ENCODE peak calls at places on chromosomes 4 and X, in four cellular contexts. V is stimulated activated CD4-positive, alpha-beta T cell treated with anti-CD3 and anti-CD28 coated beads, Interleukin-4, amount 100 ng/mL, for 24 hours; W is T-helper 1 cell; S is NCI-H2171. D is an unnamed sample.

GRCh38 chr4:38605794-38606586 is 58.0 kb upstream of the KLF3 start:
- DNase-seq in V (no peak), S (no peak), W (no peak), D (peak)

GRCh38 chr4:132123870-132124623 is 1025.0 kb upstream of the PCDH10 start:
- DNase-seq in V (no peak), W (no peak), S (no peak), D (no peak)

GRCh38 chrX:7083468-7084396 is 63.8 kb upstream of the STS start:
- DNase-seq in V (peak), S (no peak), W (peak), D (no peak)

GRCh38 chr4:20696815-20697214 is 3.4 kb upstream of the PACRGL start:
- DNase-seq in W (no peak), S (no peak), V (no peak), D (no peak)

GRCh38 chrX:70479197-70479969 is 34.7 kb downstream of the DLG3 start:
- DNase-seq in S (no peak), V (no peak), W (no peak), D (no peak)

GRCh38 chrX:107117993-107118321 is 665 bp downstream of the RBM41 start:
- DNase-seq in V (no peak), S (no peak), W (no peak), D (no peak)

GRCh38 chr4:54696649-54697048 is 38.9 kb downstream of the KIT start:
- DNase-seq in V (no peak), W (no peak), S (no peak), D (no peak)

GRCh38 chrX:397575-397974 is 10.9 kb upstream of the PPP2R3B start:
- DNase-seq in S (no peak), W (no peak), V (no peak), D (no peak)

GRCh38 chrX:46247456-46247855 is 297.8 kb downstream of the ZNF674 start:
- DNase-seq in V (no peak), S (no peak), W (no peak), D (no peak)

GRCh38 chrX:24647257-24648058 is at the start of gene PCYT1B:
- DNase-seq in W (peak), V (peak), S (peak), D (peak)

GRCh38 chr4:166091914-166092510 is 219.0 kb downstream of the TLL1 start:
- DNase-seq in S (peak), W (no peak), V (no peak), D (no peak)

GRCh38 chr4:153223935-153224334 is 19.7 kb downstream of the TRIM2 start:
- DNase-seq in W (no peak), S (no peak), V (no peak), D (no peak)

GRCh38 chrX:18983711-18984380 is at the start of gene PHKA2:
- DNase-seq in S (no peak), V (peak), W (no peak), D (peak)

GRCh38 chrX:19747672-19748610 is 139.5 kb downstream of the SH3KBP1 start:
- DNase-seq in V (peak), S (no peak), W (peak), D (no peak)

GRCh38 chr4:55808187-55808586 is 11.4 kb upstream of the EXOC1L start:
- DNase-seq in V (no peak), S (no peak), W (no peak), D (no peak)

GRCh38 chr4:41178372-41179085 is 35.8 kb downstream of the APBB2 start:
- DNase-seq in S (no peak), W (no peak), V (no peak), D (no peak)

GRCh38 chr4:129218897-129219296 is 122.9 kb downstream of the C4orf33 start:
- DNase-seq in W (no peak), S (no peak), V (no peak), D (no peak)

GRCh38 chrX:44903107-44903506 is 30.1 kb downstream of the KDM6A start:
- DNase-seq in S (no peak), W (no peak), V (peak), D (no peak)

GRCh38 chr4:82223715-82224114 is 150.1 kb downstream of the HNRNPD start:
- DNase-seq in V (peak), S (no peak), W (no peak), D (peak)

GRCh38 chr4:152540293-152540674 is 4.4 kb upstream of the FBXW7 start:
- DNase-seq in S (no peak), W (no peak), V (no peak), D (no peak)

GRCh38 chr4:137738377-137738990 is 206.2 kb upstream of the PCDH18 start:
- DNase-seq in S (no peak), V (no peak), W (no peak), D (no peak)

GRCh38 chrX:30806187-30806728 is 82.8 kb downstream of the TAB3 start:
- DNase-seq in S (no peak), V (no peak), W (no peak), D (no peak)

GRCh38 chr4:41538017-41538733 is at the start of gene LIMCH1:
- DNase-seq in V (no peak), S (no peak), W (no peak), D (peak)

D was measured in left colon.